ENCODE peak calls at places on chromosomes 16 and 17, in five cellular contexts. One of them, this sample, is unnamed.

GRCh38 chr17:66518108-66518507 is 215.7 kb downstream of the PRKCA start:
- DNase-seq in activated naive CD4-positive, alpha-beta T cell treated with anti-CD3 and anti-CD28 coated beads, Interleukin-2, amount 10 ng/mL, durations not matched to agents 7 days and 5 days: no peak
- DNase-seq in GM04504: no peak
- DNase-seq in OCI-LY7: no peak
- DNase-seq in activated gamma-delta T cell treated with anti-CD3 and anti-CD28 coated beads, Interleukin-2, amount 50 U/mL, for 16 hours: no peak
- DNase-seq in this sample: no peak

GRCh38 chr17:48228720-48229119 is 121.2 kb downstream of the SNX11 start:
- DNase-seq in OCI-LY7: no peak
- DNase-seq in activated gamma-delta T cell treated with anti-CD3 and anti-CD28 coated beads, Interleukin-2, amount 50 U/mL, for 16 hours: no peak
- DNase-seq in activated naive CD4-positive, alpha-beta T cell treated with anti-CD3 and anti-CD28 coated beads, Interleukin-2, amount 10 ng/mL, durations not matched to agents 7 days and 5 days: no peak
- DNase-seq in GM04504: no peak
- DNase-seq in this sample: no peak

GRCh38 chr16:56514845-56515244 is 5.0 kb downstream of the BBS2 start:
- DNase-seq in activated naive CD4-positive, alpha-beta T cell treated with anti-CD3 and anti-CD28 coated beads, Interleukin-2, amount 10 ng/mL, durations not matched to agents 7 days and 5 days: no peak
- DNase-seq in activated gamma-delta T cell treated with anti-CD3 and anti-CD28 coated beads, Interleukin-2, amount 50 U/mL, for 16 hours: no peak
- DNase-seq in OCI-LY7: no peak
- DNase-seq in GM04504: no peak
- DNase-seq in this sample: no peak

GRCh38 chr17:59757881-59758385 is 50.5 kb downstream of the VMP1 start:
- DNase-seq in OCI-LY7: no peak
- DNase-seq in GM04504: no peak
- DNase-seq in activated naive CD4-positive, alpha-beta T cell treated with anti-CD3 and anti-CD28 coated beads, Interleukin-2, amount 10 ng/mL, durations not matched to agents 7 days and 5 days: no peak
- DNase-seq in activated gamma-delta T cell treated with anti-CD3 and anti-CD28 coated beads, Interleukin-2, amount 50 U/mL, for 16 hours: no peak
- DNase-seq in this sample: no peak

GRCh38 chr17:19664821-19665181 is 16.2 kb downstream of the ALDH3A2 start:
- DNase-seq in GM04504: no peak
- DNase-seq in activated naive CD4-positive, alpha-beta T cell treated with anti-CD3 and anti-CD28 coated beads, Interleukin-2, amount 10 ng/mL, durations not matched to agents 7 days and 5 days: no peak
- DNase-seq in activated gamma-delta T cell treated with anti-CD3 and anti-CD28 coated beads, Interleukin-2, amount 50 U/mL, for 16 hours: no peak
- DNase-seq in OCI-LY7: no peak
- DNase-seq in this sample: no peak

GRCh38 chr16:2250652-2251280 is 621 bp downstream of the ECI1 start:
- DNase-seq in activated naive CD4-positive, alpha-beta T cell treated with anti-CD3 and anti-CD28 coated beads, Interleukin-2, amount 10 ng/mL, durations not matched to agents 7 days and 5 days: peak; percentile 65
- DNase-seq in GM04504: no peak
- DNase-seq in activated gamma-delta T cell treated with anti-CD3 and anti-CD28 coated beads, Interleukin-2, amount 50 U/mL, for 16 hours: no peak
- DNase-seq in OCI-LY7: no peak
- DNase-seq in this sample: peak; percentile 59

GRCh38 chr16:87963400-87963799 is 12.2 kb downstream of the BANP start:
- DNase-seq in activated naive CD4-positive, alpha-beta T cell treated with anti-CD3 and anti-CD28 coated beads, Interleukin-2, amount 10 ng/mL, durations not matched to agents 7 days and 5 days: peak; percentile 70
- DNase-seq in GM04504: peak; percentile 74
- DNase-seq in OCI-LY7: no peak
- DNase-seq in activated gamma-delta T cell treated with anti-CD3 and anti-CD28 coated beads, Interleukin-2, amount 50 U/mL, for 16 hours: peak; percentile 48
- DNase-seq in this sample: peak; percentile 77

GRCh38 chr16:2228161-2228824 is 4.9 kb downstream of the E4F1 start:
- DNase-seq in activated gamma-delta T cell treated with anti-CD3 and anti-CD28 coated beads, Interleukin-2, amount 50 U/mL, for 16 hours: no peak
- DNase-seq in activated naive CD4-positive, alpha-beta T cell treated with anti-CD3 and anti-CD28 coated beads, Interleukin-2, amount 10 ng/mL, durations not matched to agents 7 days and 5 days: no peak
- DNase-seq in OCI-LY7: no peak
- DNase-seq in GM04504: no peak
- DNase-seq in this sample: no peak

GRCh38 chr16:77692612-77693011 is 29.7 kb upstream of the NUDT7 start:
- DNase-seq in activated gamma-delta T cell treated with anti-CD3 and anti-CD28 coated beads, Interleukin-2, amount 50 U/mL, for 16 hours: no peak
- DNase-seq in GM04504: no peak
- DNase-seq in activated naive CD4-positive, alpha-beta T cell treated with anti-CD3 and anti-CD28 coated beads, Interleukin-2, amount 10 ng/mL, durations not matched to agents 7 days and 5 days: no peak
- DNase-seq in OCI-LY7: no peak
- DNase-seq in this sample: no peak

GRCh38 chr16:11333010-11333409 is 12.2 kb upstream of the RMI2 start:
- DNase-seq in activated naive CD4-positive, alpha-beta T cell treated with anti-CD3 and anti-CD28 coated beads, Interleukin-2, amount 10 ng/mL, durations not matched to agents 7 days and 5 days: no peak
- DNase-seq in OCI-LY7: no peak
- DNase-seq in GM04504: no peak
- DNase-seq in activated gamma-delta T cell treated with anti-CD3 and anti-CD28 coated beads, Interleukin-2, amount 50 U/mL, for 16 hours: no peak
- DNase-seq in this sample: no peak

GRCh38 chr16:67115649-67116048 is 5.9 kb downstream of the PHAF1 start:
- DNase-seq in activated naive CD4-positive, alpha-beta T cell treated with anti-CD3 and anti-CD28 coated beads, Interleukin-2, amount 10 ng/mL, durations not matched to agents 7 days and 5 days: no peak
- DNase-seq in activated gamma-delta T cell treated with anti-CD3 and anti-CD28 coated beads, Interleukin-2, amount 50 U/mL, for 16 hours: no peak
- DNase-seq in GM04504: peak; percentile 77
- DNase-seq in OCI-LY7: no peak
- DNase-seq in this sample: no peak

GRCh38 chr16:66248096-66248495 is 118.4 kb upstream of the CDH5 start:
- DNase-seq in OCI-LY7: no peak
- DNase-seq in GM04504: no peak
- DNase-seq in activated gamma-delta T cell treated with anti-CD3 and anti-CD28 coated beads, Interleukin-2, amount 50 U/mL, for 16 hours: no peak
- DNase-seq in activated naive CD4-positive, alpha-beta T cell treated with anti-CD3 and anti-CD28 coated beads, Interleukin-2, amount 10 ng/mL, durations not matched to agents 7 days and 5 days: no peak
- DNase-seq in this sample: no peak

GRCh38 chr17:45992175-45992574 is 6.9 kb upstream of the STH start:
- DNase-seq in GM04504: no peak
- DNase-seq in OCI-LY7: no peak
- DNase-seq in activated naive CD4-positive, alpha-beta T cell treated with anti-CD3 and anti-CD28 coated beads, Interleukin-2, amount 10 ng/mL, durations not matched to agents 7 days and 5 days: no peak
- DNase-seq in activated gamma-delta T cell treated with anti-CD3 and anti-CD28 coated beads, Interleukin-2, amount 50 U/mL, for 16 hours: no peak
- DNase-seq in this sample: no peak

GRCh38 chr17:57470906-57471305 is 214.6 kb downstream of the MSI2 start:
- DNase-seq in GM04504: no peak
- DNase-seq in activated naive CD4-positive, alpha-beta T cell treated with anti-CD3 and anti-CD28 coated beads, Interleukin-2, amount 10 ng/mL, durations not matched to agents 7 days and 5 days: no peak
- DNase-seq in OCI-LY7: no peak
- DNase-seq in activated gamma-delta T cell treated with anti-CD3 and anti-CD28 coated beads, Interleukin-2, amount 50 U/mL, for 16 hours: no peak
- DNase-seq in this sample: no peak

GRCh38 chr17:82845163-82845807 is 5.5 kb upstream of the ZNF750 start:
- DNase-seq in activated naive CD4-positive, alpha-beta T cell treated with anti-CD3 and anti-CD28 coated beads, Interleukin-2, amount 10 ng/mL, durations not matched to agents 7 days and 5 days: no peak
- DNase-seq in OCI-LY7: no peak
- DNase-seq in GM04504: no peak
- DNase-seq in activated gamma-delta T cell treated with anti-CD3 and anti-CD28 coated beads, Interleukin-2, amount 50 U/mL, for 16 hours: no peak
- DNase-seq in this sample: no peak

GRCh38 chr17:77316191-77316641 is 175.4 kb downstream of the SEC14L1 start:
- DNase-seq in GM04504: peak; percentile 26
- DNase-seq in OCI-LY7: no peak
- DNase-seq in activated naive CD4-positive, alpha-beta T cell treated with anti-CD3 and anti-CD28 coated beads, Interleukin-2, amount 10 ng/mL, durations not matched to agents 7 days and 5 days: peak; percentile 18
- DNase-seq in activated gamma-delta T cell treated with anti-CD3 and anti-CD28 coated beads, Interleukin-2, amount 50 U/mL, for 16 hours: no peak
- DNase-seq in this sample: peak; percentile 53

GRCh38 chr16:19505600-19506303 is 16.1 kb downstream of the GDE1 start:
- DNase-seq in GM04504: no peak
- DNase-seq in activated naive CD4-positive, alpha-beta T cell treated with anti-CD3 and anti-CD28 coated beads, Interleukin-2, amount 10 ng/mL, durations not matched to agents 7 days and 5 days: no peak
- DNase-seq in OCI-LY7: no peak
- DNase-seq in activated gamma-delta T cell treated with anti-CD3 and anti-CD28 coated beads, Interleukin-2, amount 50 U/mL, for 16 hours: no peak
- DNase-seq in this sample: no peak

GRCh38 chr17:10628756-10629155 is 28.4 kb downstream of the MYH3 start:
- DNase-seq in OCI-LY7: no peak
- DNase-seq in GM04504: no peak
- DNase-seq in activated naive CD4-positive, alpha-beta T cell treated with anti-CD3 and anti-CD28 coated beads, Interleukin-2, amount 10 ng/mL, durations not matched to agents 7 days and 5 days: peak; percentile 27
- DNase-seq in activated gamma-delta T cell treated with anti-CD3 and anti-CD28 coated beads, Interleukin-2, amount 50 U/mL, for 16 hours: no peak
- DNase-seq in this sample: no peak

GRCh38 chr17:65060855-65061254 is 4.3 kb upstream of the GNA13 start:
- DNase-seq in activated naive CD4-positive, alpha-beta T cell treated with anti-CD3 and anti-CD28 coated beads, Interleukin-2, amount 10 ng/mL, durations not matched to agents 7 days and 5 days: no peak
- DNase-seq in activated gamma-delta T cell treated with anti-CD3 and anti-CD28 coated beads, Interleukin-2, amount 50 U/mL, for 16 hours: no peak
- DNase-seq in GM04504: no peak
- DNase-seq in OCI-LY7: no peak
- DNase-seq in this sample: no peak

GRCh38 chr17:21029032-21029431 is 13.8 kb downstream of the USP22 start:
- DNase-seq in OCI-LY7: no peak
- DNase-seq in activated gamma-delta T cell treated with anti-CD3 and anti-CD28 coated beads, Interleukin-2, amount 50 U/mL, for 16 hours: no peak
- DNase-seq in GM04504: peak; percentile 66
- DNase-seq in activated naive CD4-positive, alpha-beta T cell treated with anti-CD3 and anti-CD28 coated beads, Interleukin-2, amount 10 ng/mL, durations not matched to agents 7 days and 5 days: no peak
- DNase-seq in this sample: peak; percentile 85

GRCh38 chr17:46045639-46046038 is 46.6 kb downstream of the STH start:
- DNase-seq in GM04504: no peak
- DNase-seq in activated gamma-delta T cell treated with anti-CD3 and anti-CD28 coated beads, Interleukin-2, amount 50 U/mL, for 16 hours: no peak
- DNase-seq in OCI-LY7: no peak
- DNase-seq in activated naive CD4-positive, alpha-beta T cell treated with anti-CD3 and anti-CD28 coated beads, Interleukin-2, amount 10 ng/mL, durations not matched to agents 7 days and 5 days: no peak
- DNase-seq in this sample: no peak

GRCh38 chr17:4161179-4161559 is 18.2 kb downstream of the CYB5D2 start:
- DNase-seq in activated naive CD4-positive, alpha-beta T cell treated with anti-CD3 and anti-CD28 coated beads, Interleukin-2, amount 10 ng/mL, durations not matched to agents 7 days and 5 days: no peak
- DNase-seq in OCI-LY7: no peak
- DNase-seq in activated gamma-delta T cell treated with anti-CD3 and anti-CD28 coated beads, Interleukin-2, amount 50 U/mL, for 16 hours: no peak
- DNase-seq in GM04504: peak; percentile 73
- DNase-seq in this sample: peak; percentile 38

GRCh38 chr17:5241861-5242671 is 7.4 kb upstream of the SCIMP start:
- DNase-seq in activated naive CD4-positive, alpha-beta T cell treated with anti-CD3 and anti-CD28 coated beads, Interleukin-2, amount 10 ng/mL, durations not matched to agents 7 days and 5 days: no peak
- DNase-seq in GM04504: no peak
- DNase-seq in activated gamma-delta T cell treated with anti-CD3 and anti-CD28 coated beads, Interleukin-2, amount 50 U/mL, for 16 hours: no peak
- DNase-seq in OCI-LY7: peak; percentile 88
- DNase-seq in this sample: no peak

GRCh38 chr17:7186241-7186640 is 7.1 kb upstream of the ASGR1 start:
- DNase-seq in GM04504: no peak
- DNase-seq in OCI-LY7: peak; percentile 26
- DNase-seq in activated gamma-delta T cell treated with anti-CD3 and anti-CD28 coated beads, Interleukin-2, amount 50 U/mL, for 16 hours: no peak
- DNase-seq in activated naive CD4-positive, alpha-beta T cell treated with anti-CD3 and anti-CD28 coated beads, Interleukin-2, amount 10 ng/mL, durations not matched to agents 7 days and 5 days: peak; percentile 34
- DNase-seq in this sample: no peak

GRCh38 chr16:69566437-69567030 is 768 bp downstream of the NFAT5 start:
- DNase-seq in OCI-LY7: peak; percentile 64
- DNase-seq in activated gamma-delta T cell treated with anti-CD3 and anti-CD28 coated beads, Interleukin-2, amount 50 U/mL, for 16 hours: peak; percentile 4
- DNase-seq in activated naive CD4-positive, alpha-beta T cell treated with anti-CD3 and anti-CD28 coated beads, Interleukin-2, amount 10 ng/mL, durations not matched to agents 7 days and 5 days: peak; percentile 56
- DNase-seq in GM04504: no peak
- DNase-seq in this sample: peak; percentile 69

GRCh38 chr16:17270683-17271109 is 200.1 kb downstream of the XYLT1 start:
- DNase-seq in activated gamma-delta T cell treated with anti-CD3 and anti-CD28 coated beads, Interleukin-2, amount 50 U/mL, for 16 hours: no peak
- DNase-seq in activated naive CD4-positive, alpha-beta T cell treated with anti-CD3 and anti-CD28 coated beads, Interleukin-2, amount 10 ng/mL, durations not matched to agents 7 days and 5 days: no peak
- DNase-seq in GM04504: no peak
- DNase-seq in OCI-LY7: no peak
- DNase-seq in this sample: no peak

GRCh38 chr16:86642084-86642483 is 63.7 kb downstream of the FOXL1 start:
- DNase-seq in OCI-LY7: no peak
- DNase-seq in activated gamma-delta T cell treated with anti-CD3 and anti-CD28 coated beads, Interleukin-2, amount 50 U/mL, for 16 hours: no peak
- DNase-seq in activated naive CD4-positive, alpha-beta T cell treated with anti-CD3 and anti-CD28 coated beads, Interleukin-2, amount 10 ng/mL, durations not matched to agents 7 days and 5 days: no peak
- DNase-seq in GM04504: no peak
- DNase-seq in this sample: no peak

GRCh38 chr17:1709971-1710806 is at the start of gene TLCD2:
- DNase-seq in activated gamma-delta T cell treated with anti-CD3 and anti-CD28 coated beads, Interleukin-2, amount 50 U/mL, for 16 hours: no peak
- DNase-seq in OCI-LY7: no peak
- DNase-seq in GM04504: peak; percentile 52
- DNase-seq in activated naive CD4-positive, alpha-beta T cell treated with anti-CD3 and anti-CD28 coated beads, Interleukin-2, amount 10 ng/mL, durations not matched to agents 7 days and 5 days: peak; percentile 36
- DNase-seq in this sample: peak; percentile 59

GRCh38 chr16:58678716-58679115 is 5.9 kb downstream of the SLC38A7 start:
- DNase-seq in GM04504: no peak
- DNase-seq in activated naive CD4-positive, alpha-beta T cell treated with anti-CD3 and anti-CD28 coated beads, Interleukin-2, amount 10 ng/mL, durations not matched to agents 7 days and 5 days: no peak
- DNase-seq in activated gamma-delta T cell treated with anti-CD3 and anti-CD28 coated beads, Interleukin-2, amount 50 U/mL, for 16 hours: no peak
- DNase-seq in OCI-LY7: peak; percentile 33
- DNase-seq in this sample: no peak

GRCh38 chr17:57097832-57098421 is 12.9 kb downstream of the AKAP1 start:
- DNase-seq in OCI-LY7: no peak
- DNase-seq in activated gamma-delta T cell treated with anti-CD3 and anti-CD28 coated beads, Interleukin-2, amount 50 U/mL, for 16 hours: no peak
- DNase-seq in activated naive CD4-positive, alpha-beta T cell treated with anti-CD3 and anti-CD28 coated beads, Interleukin-2, amount 10 ng/mL, durations not matched to agents 7 days and 5 days: no peak
- DNase-seq in GM04504: peak; percentile 85
- DNase-seq in this sample: no peak

GRCh38 chr17:30344283-30345088 is 10.6 kb upstream of the TMIGD1 start:
- DNase-seq in activated naive CD4-positive, alpha-beta T cell treated with anti-CD3 and anti-CD28 coated beads, Interleukin-2, amount 10 ng/mL, durations not matched to agents 7 days and 5 days: no peak
- DNase-seq in GM04504: no peak
- DNase-seq in OCI-LY7: no peak
- DNase-seq in activated gamma-delta T cell treated with anti-CD3 and anti-CD28 coated beads, Interleukin-2, amount 50 U/mL, for 16 hours: no peak
- DNase-seq in this sample: no peak

GRCh38 chr16:85556456-85557082 is 56.6 kb upstream of the GSE1 start:
- DNase-seq in OCI-LY7: peak; percentile 69
- DNase-seq in activated gamma-delta T cell treated with anti-CD3 and anti-CD28 coated beads, Interleukin-2, amount 50 U/mL, for 16 hours: peak; percentile 49
- DNase-seq in GM04504: no peak
- DNase-seq in activated naive CD4-positive, alpha-beta T cell treated with anti-CD3 and anti-CD28 coated beads, Interleukin-2, amount 10 ng/mL, durations not matched to agents 7 days and 5 days: peak; percentile 85
- DNase-seq in this sample: peak; percentile 87

GRCh38 chr16:78211951-78212350 is 112.5 kb downstream of the WWOX start:
- DNase-seq in GM04504: no peak
- DNase-seq in activated gamma-delta T cell treated with anti-CD3 and anti-CD28 coated beads, Interleukin-2, amount 50 U/mL, for 16 hours: no peak
- DNase-seq in OCI-LY7: no peak
- DNase-seq in activated naive CD4-positive, alpha-beta T cell treated with anti-CD3 and anti-CD28 coated beads, Interleukin-2, amount 10 ng/mL, durations not matched to agents 7 days and 5 days: no peak
- DNase-seq in this sample: no peak

GRCh38 chr17:19513897-19514488 is 19.7 kb upstream of the SLC47A1 start:
- DNase-seq in GM04504: peak; percentile 38
- DNase-seq in activated naive CD4-positive, alpha-beta T cell treated with anti-CD3 and anti-CD28 coated beads, Interleukin-2, amount 10 ng/mL, durations not matched to agents 7 days and 5 days: peak; percentile 77
- DNase-seq in OCI-LY7: peak; percentile 74
- DNase-seq in activated gamma-delta T cell treated with anti-CD3 and anti-CD28 coated beads, Interleukin-2, amount 50 U/mL, for 16 hours: peak; percentile 42
- DNase-seq in this sample: no peak

GRCh38 chr16:20380782-20381181 is 23.8 kb downstream of the PDILT start:
- DNase-seq in OCI-LY7: no peak
- DNase-seq in activated naive CD4-positive, alpha-beta T cell treated with anti-CD3 and anti-CD28 coated beads, Interleukin-2, amount 10 ng/mL, durations not matched to agents 7 days and 5 days: no peak
- DNase-seq in GM04504: no peak
- DNase-seq in activated gamma-delta T cell treated with anti-CD3 and anti-CD28 coated beads, Interleukin-2, amount 50 U/mL, for 16 hours: no peak
- DNase-seq in this sample: no peak

GRCh38 chr17:73315481-73315880 is 3.7 kb upstream of the CDC42EP4 start:
- DNase-seq in activated naive CD4-positive, alpha-beta T cell treated with anti-CD3 and anti-CD28 coated beads, Interleukin-2, amount 10 ng/mL, durations not matched to agents 7 days and 5 days: no peak
- DNase-seq in activated gamma-delta T cell treated with anti-CD3 and anti-CD28 coated beads, Interleukin-2, amount 50 U/mL, for 16 hours: no peak
- DNase-seq in GM04504: no peak
- DNase-seq in OCI-LY7: no peak
- DNase-seq in this sample: no peak